ENCODE peak calls at places on chromosome 22, in eight cellular contexts. Z is PC-3; H is iris pigment epithelial cell; I is activated CD4-positive, CD25-positive, alpha-beta regulatory T cell; G is WTC11; N is nephron progenitor cell; T is GM23248; Q is retinal pigment epithelial cell. F is an unnamed sample.

GRCh38 chr22:29727248-29727551 is 7.4 kb downstream of the CABP7 start:
- DNase-seq in Z (no peak), H (peak), I (no peak), G (peak), N (peak), T (peak), Q (no peak), F (no peak)

GRCh38 chr22:29623553-29624169 is 20.2 kb downstream of the NF2 start:
- DNase-seq in Z (peak), H (no peak), I (no peak), G (no peak), N (no peak), T (no peak), Q (no peak), F (no peak)

GRCh38 chr22:21052715-21053459 is 7.1 kb downstream of the LRRC74B start:
- DNase-seq in Z (no peak), H (no peak), I (no peak), G (no peak), N (no peak), T (no peak), Q (no peak), F (no peak)

GRCh38 chr22:24180316-24181087 is 785 bp upstream of the SUSD2 start:
- DNase-seq in Z (no peak), H (no peak), I (no peak), G (no peak), N (no peak), T (no peak), Q (no peak), F (no peak)

GRCh38 chr22:27347951-27348350 is 453.6 kb downstream of the MN1 start:
- DNase-seq in Z (no peak), H (peak), I (no peak), G (no peak), N (no peak), T (no peak), Q (peak), F (peak)

GRCh38 chr22:36097880-36098279 is 62.7 kb downstream of the APOL3 start:
- DNase-seq in Z (no peak), H (no peak), I (no peak), G (no peak), N (no peak), T (no peak), Q (no peak), F (no peak)

GRCh38 chr22:17921871-17922821 is 102.2 kb downstream of the MICAL3 start:
- DNase-seq in Z (no peak), H (no peak), I (no peak), G (peak), N (peak), T (no peak), Q (no peak), F (no peak)

GRCh38 chr22:37848587-37849088 is 581 bp upstream of the EIF3L start:
- DNase-seq in Z (peak), H (peak), I (no peak), G (no peak), N (no peak), T (peak), Q (no peak), F (peak)

GRCh38 chr22:36443198-36443770 is 38.2 kb downstream of the TXN2 start:
- DNase-seq in Z (no peak), H (no peak), I (no peak), G (no peak), N (no peak), T (no peak), Q (no peak), F (no peak)

GRCh38 chr22:44139773-44140172 is 41.0 kb upstream of the PARVG start:
- DNase-seq in Z (no peak), H (no peak), I (no peak), G (no peak), N (no peak), T (no peak), Q (no peak), F (no peak)

GRCh38 chr22:47592791-47593190 is 830.3 kb downstream of the TBC1D22A start:
- DNase-seq in Z (no peak), H (no peak), I (no peak), G (no peak), N (no peak), T (no peak), Q (no peak), F (no peak)

GRCh38 chr22:31616315-31616980 is 45.6 kb downstream of the PISD start:
- DNase-seq in Z (no peak), H (no peak), I (no peak), G (no peak), N (no peak), T (no peak), Q (no peak), F (no peak)

GRCh38 chr22:32142600-32142999 is 16.5 kb downstream of the C22orf42 start:
- DNase-seq in Z (no peak), H (no peak), I (no peak), G (no peak), N (no peak), T (no peak), Q (no peak), F (no peak)

GRCh38 chr22:40741116-40741515 is 61.8 kb downstream of the MCHR1 start:
- DNase-seq in Z (no peak), H (no peak), I (no peak), G (no peak), N (no peak), T (no peak), Q (no peak), F (no peak)

GRCh38 chr22:44870021-44870420 is 117.6 kb downstream of the ARHGAP8 start:
- DNase-seq in Z (peak), H (peak), I (no peak), G (no peak), N (no peak), T (peak), Q (peak), F (no peak)

GRCh38 chr22:37045958-37046357 is 5.6 kb upstream of the KCTD17 start:
- DNase-seq in Z (peak), H (peak), I (no peak), G (no peak), N (no peak), T (peak), Q (no peak), F (peak)

GRCh38 chr22:19879996-19880785 is 25.5 kb upstream of the GNB1L start:
- DNase-seq in Z (no peak), H (no peak), I (no peak), G (peak), N (no peak), T (no peak), Q (no peak), F (no peak)

GRCh38 chr22:44197271-44197670 is 16.5 kb downstream of the PARVG start:
- DNase-seq in Z (no peak), H (no peak), I (no peak), G (no peak), N (no peak), T (no peak), Q (no peak), F (no peak)

GRCh38 chr22:11253000-11253511 is 4274.9 kb upstream of the OR11H1 start:
- DNase-seq in Z (peak), H (no peak), I (no peak), G (no peak), N (no peak), T (no peak), Q (no peak), F (no peak)

GRCh38 chr22:49302530-49302929 is 525.1 kb downstream of the BRD1 start:
- DNase-seq in Z (no peak), H (no peak), I (no peak), G (no peak), N (no peak), T (no peak), Q (no peak), F (no peak)

GRCh38 chr22:37379085-37379484 is 48.2 kb downstream of the ELFN2 start:
- DNase-seq in Z (no peak), H (no peak), I (no peak), G (no peak), N (peak), T (no peak), Q (no peak), F (no peak)

GRCh38 chr22:35984183-35984710 is 44.4 kb downstream of the RBFOX2 start:
- DNase-seq in Z (no peak), H (no peak), I (no peak), G (no peak), N (no peak), T (no peak), Q (no peak), F (no peak)

GRCh38 chr22:31739795-31740201 is 10.1 kb downstream of the PRR14L start:
- DNase-seq in Z (no peak), H (peak), I (no peak), G (no peak), N (no peak), T (no peak), Q (no peak), F (no peak)

GRCh38 chr22:28560005-28560742 is 119.5 kb downstream of the TTC28 start:
- DNase-seq in Z (peak), H (peak), I (no peak), G (no peak), N (no peak), T (peak), Q (no peak), F (peak)

GRCh38 chr22:19460036-19460435 is 12.5 kb upstream of the C22orf39 start:
- DNase-seq in Z (no peak), H (no peak), I (no peak), G (no peak), N (no peak), T (no peak), Q (no peak), F (no peak)

GRCh38 chr22:34696557-34696956 is 369.4 kb upstream of the ISX start:
- DNase-seq in Z (no peak), H (no peak), I (no peak), G (no peak), N (peak), T (peak), Q (no peak), F (no peak)

GRCh38 chr22:49780281-49780991 is 47.2 kb downstream of the BRD1 start:
- DNase-seq in Z (no peak), H (no peak), I (no peak), G (no peak), N (no peak), T (no peak), Q (no peak), F (no peak)